ENCODE peak calls at places on chromosomes 2 and 18, in eight cellular contexts. One of them, this sample, is unnamed.

GRCh38 chr2:239398536-239398935 is 2.3 kb downstream of the HDAC4 start:
- DNase-seq in T47D: no peak
- DNase-seq in hypothalamus: no peak
- DNase-seq in trophoblast cell: no peak
- DNase-seq in effector memory CD4-positive, alpha-beta T cell: no peak
- DNase-seq in NCI-H524: no peak
- DNase-seq in T-cell: no peak
- DNase-seq in SHP77 treated with DMSO at 0.1 percent for 48 hours: no peak
- DNase-seq in this sample: no peak

GRCh38 chr2:147543056-147543455 is 301.8 kb upstream of the ACVR2A start:
- DNase-seq in SHP77 treated with DMSO at 0.1 percent for 48 hours: no peak
- DNase-seq in NCI-H524: no peak
- DNase-seq in effector memory CD4-positive, alpha-beta T cell: no peak
- DNase-seq in hypothalamus: no peak
- DNase-seq in T47D: no peak
- DNase-seq in T-cell: no peak
- DNase-seq in trophoblast cell: peak
- DNase-seq in this sample: no peak

GRCh38 chr2:96122391-96122790 is 6.0 kb upstream of the ADRA2B start:
- DNase-seq in SHP77 treated with DMSO at 0.1 percent for 48 hours: no peak
- DNase-seq in NCI-H524: no peak
- DNase-seq in T-cell: no peak
- DNase-seq in effector memory CD4-positive, alpha-beta T cell: no peak
- DNase-seq in T47D: no peak
- DNase-seq in trophoblast cell: no peak
- DNase-seq in hypothalamus: no peak
- DNase-seq in this sample: no peak

GRCh38 chr2:42926438-42927333 is 134.3 kb upstream of the HAAO start:
- DNase-seq in T47D: no peak
- DNase-seq in hypothalamus: no peak
- DNase-seq in effector memory CD4-positive, alpha-beta T cell: no peak
- DNase-seq in NCI-H524: no peak
- DNase-seq in trophoblast cell: peak
- DNase-seq in SHP77 treated with DMSO at 0.1 percent for 48 hours: peak
- DNase-seq in T-cell: no peak
- DNase-seq in this sample: no peak

GRCh38 chr2:48445091-48445725 is 84.7 kb upstream of the STON1 start:
- DNase-seq in T-cell: no peak
- DNase-seq in SHP77 treated with DMSO at 0.1 percent for 48 hours: no peak
- DNase-seq in T47D: peak
- DNase-seq in NCI-H524: no peak
- DNase-seq in trophoblast cell: peak
- DNase-seq in effector memory CD4-positive, alpha-beta T cell: no peak
- DNase-seq in hypothalamus: no peak
- DNase-seq in this sample: no peak

GRCh38 chr2:28639836-28640235 is 111.8 kb upstream of the PPP1CB start:
- DNase-seq in effector memory CD4-positive, alpha-beta T cell: no peak
- DNase-seq in NCI-H524: no peak
- DNase-seq in SHP77 treated with DMSO at 0.1 percent for 48 hours: peak
- DNase-seq in trophoblast cell: peak
- DNase-seq in T-cell: no peak
- DNase-seq in hypothalamus: no peak
- DNase-seq in T47D: no peak
- DNase-seq in this sample: no peak

GRCh38 chr18:24396082-24396623 is 1.5 kb downstream of the OSBPL1A start:
- DNase-seq in T47D: no peak
- DNase-seq in T-cell: no peak
- DNase-seq in hypothalamus: no peak
- DNase-seq in NCI-H524: no peak
- DNase-seq in SHP77 treated with DMSO at 0.1 percent for 48 hours: no peak
- DNase-seq in trophoblast cell: no peak
- DNase-seq in effector memory CD4-positive, alpha-beta T cell: no peak
- DNase-seq in this sample: no peak

GRCh38 chr2:15531095-15531854 is 29.9 kb downstream of the NBAS start:
- DNase-seq in NCI-H524: no peak
- DNase-seq in hypothalamus: no peak
- DNase-seq in SHP77 treated with DMSO at 0.1 percent for 48 hours: no peak
- DNase-seq in trophoblast cell: no peak
- DNase-seq in T47D: no peak
- DNase-seq in T-cell: no peak
- DNase-seq in effector memory CD4-positive, alpha-beta T cell: no peak
- DNase-seq in this sample: no peak

This sample was measured in immature natural killer cell.